ENCODE peak calls at places on chromosomes 5 and 9, in nine cellular contexts. R is stimulated activated CD4-positive, alpha-beta T cell treated with anti-CD3 and anti-CD28 coated beads, Interleukin-1b, Interleukin-23, amount 100 ng/mL, for 24 hours; P is NCI-H524; E is HuH-7; Q is T-helper 1 cell; H is H7; N is tibial artery; X is right cardiac atrium; G is germinal center. I is an unnamed sample.

GRCh38 chr5:148005788-148006520 is 57.8 kb upstream of the SPINK5 start:
- DNase-seq in R (no peak), P (no peak), E (no peak), Q (no peak), H (peak), N (no peak), X (peak), G (no peak), I (peak)

GRCh38 chr9:126024581-126025230 is 277.5 kb downstream of the PBX3 start:
- DNase-seq in R (no peak), P (no peak), E (no peak), Q (no peak), H (no peak), N (no peak), X (no peak), G (no peak), I (no peak)

GRCh38 chr5:137252513-137252912 is 246.6 kb downstream of the SPOCK1 start:
- DNase-seq in R (no peak), P (no peak), E (no peak), Q (no peak), H (no peak), N (no peak), X (no peak), G (no peak), I (no peak)

GRCh38 chr5:85896499-85896898 is 721.2 kb upstream of the COX7C start:
- DNase-seq in R (no peak), P (no peak), E (no peak), Q (no peak), H (no peak), N (no peak), X (no peak), G (no peak), I (no peak)

GRCh38 chr9:109857337-109857736 is 77.3 kb downstream of the PALM2AKAP2 start:
- DNase-seq in R (no peak), P (no peak), E (no peak), Q (no peak), H (no peak), N (no peak), X (no peak), G (no peak), I (no peak)

GRCh38 chr9:119050281-119050680 is 319.0 kb downstream of the BRINP1 start:
- DNase-seq in R (no peak), P (no peak), E (no peak), Q (no peak), H (no peak), N (no peak), X (no peak), G (no peak), I (no peak)

GRCh38 chr5:140341591-140341990 is 4.8 kb downstream of the HBEGF start:
- DNase-seq in R (no peak), P (no peak), E (no peak), Q (no peak), H (no peak), N (peak), X (peak), G (no peak), I (no peak)

GRCh38 chr9:96877269-96877668 is 23.0 kb upstream of the ZNF782 start:
- DNase-seq in R (no peak), P (no peak), E (no peak), Q (no peak), H (peak), N (no peak), X (no peak), G (no peak), I (no peak)

GRCh38 chr5:172362755-172363154 is 79.2 kb upstream of the UBTD2 start:
- DNase-seq in R (no peak), P (no peak), E (no peak), Q (no peak), H (no peak), N (no peak), X (no peak), G (no peak), I (no peak)

GRCh38 chr5:120655828-120656435 is 191.8 kb downstream of the PRR16 start:
- DNase-seq in R (no peak), P (no peak), E (peak), Q (no peak), H (peak), N (no peak), X (peak), G (no peak), I (peak)

GRCh38 chr9:76634356-76635054 is 129.7 kb upstream of the PCA3 start:
- DNase-seq in R (no peak), P (no peak), E (no peak), Q (no peak), H (no peak), N (no peak), X (no peak), G (no peak), I (no peak)

GRCh38 chr5:145345883-145346282 is 489.3 kb downstream of the PRELID2 start:
- DNase-seq in R (no peak), P (no peak), E (no peak), Q (no peak), H (no peak), N (no peak), X (no peak), G (no peak), I (no peak)

GRCh38 chr9:112286906-112287305 is 46.5 kb downstream of the PTBP3 start:
- DNase-seq in R (no peak), P (no peak), E (no peak), Q (no peak), H (no peak), N (no peak), X (no peak), G (no peak), I (no peak)

GRCh38 chr9:127919253-127919815 is 2.5 kb upstream of the ST6GALNAC4 start:
- DNase-seq in R (no peak), P (no peak), E (no peak), Q (no peak), H (no peak), N (peak), X (peak), G (no peak), I (no peak)

GRCh38 chr9:33818832-33819500 is 2.0 kb downstream of the UBE2R2 start:
- DNase-seq in R (no peak), P (no peak), E (no peak), Q (no peak), H (no peak), N (no peak), X (no peak), G (no peak), I (no peak)

GRCh38 chr9:113564804-113565237 is 101.3 kb downstream of the RGS3 start:
- DNase-seq in R (no peak), P (no peak), E (no peak), Q (no peak), H (peak), N (peak), X (peak), G (no peak), I (no peak)

GRCh38 chr9:109138421-109138820 is 18.7 kb upstream of the TMEM245 start:
- DNase-seq in R (no peak), P (no peak), E (no peak), Q (no peak), H (no peak), N (no peak), X (no peak), G (no peak), I (no peak)